ENCODE peak calls at places on chromosomes 6 and 20, in six cellular contexts. F, W, R, T, J and A are unnamed samples.
A peak's percentile ranks its signal among the peaks of the same experiment; 100 is the strongest.

GRCh38 chr20:8860011-8860495 is 208.8 kb upstream of the PLCB4 start:
- DNase-seq in F (no peak), J (no peak), T (no peak), R (no peak), W (no peak), A (no peak)

GRCh38 chr6:170033666-170034065 is 257.2 kb downstream of the DLL1 start:
- DNase-seq in J (no peak), T (no peak), F (no peak), W (no peak), R (no peak), A (no peak)

GRCh38 chr6:3383525-3383924 is 73.3 kb downstream of the SLC22A23 start:
- DNase-seq in J (peak; percentile 72), F (peak; percentile 75), W (no peak), T (peak; percentile 88), R (peak; percentile 57), A (no peak)

GRCh38 chr20:25077610-25078169 is 4.3 kb downstream of the VSX1 start:
- DNase-seq in T (peak; percentile 41), R (no peak), F (no peak), W (peak; percentile 47), J (no peak), A (no peak)

GRCh38 chr6:43917878-43918382 is 147.9 kb downstream of the VEGFA start:
- DNase-seq in F (no peak), W (no peak), J (peak; percentile 34), R (no peak), T (no peak), A (no peak)

GRCh38 chr6:10613077-10613476 is 81.3 kb downstream of the C6orf52 start:
- DNase-seq in T (peak; percentile 78), F (no peak), J (no peak), W (no peak), R (no peak), A (no peak)

GRCh38 chr20:21512634-21513180 is 1.2 kb downstream of the NKX2-2 start:
- DNase-seq in F (no peak), J (no peak), T (no peak), W (no peak), R (no peak), A (no peak)

GRCh38 chr6:168060521-168060931 is 18.5 kb downstream of the FRMD1 start:
- DNase-seq in T (peak; percentile 64), W (no peak), J (peak; percentile 71), R (no peak), F (no peak), A (peak; percentile 13)

GRCh38 chr6:43774776-43775583 is 5.0 kb downstream of the VEGFA start:
- DNase-seq in F (no peak), W (peak; percentile 85), R (no peak), J (peak; percentile 89), T (peak; percentile 62), A (no peak)

GRCh38 chr20:35562541-35563110 is 20.7 kb downstream of the ERGIC3 start:
- DNase-seq in J (no peak), R (no peak), F (no peak), T (no peak), W (no peak), A (no peak)

GRCh38 chr6:17032595-17033591 is 69.0 kb upstream of the STMND1 start:
- DNase-seq in R (no peak), F (no peak), W (no peak), J (no peak), T (no peak), A (no peak)

GRCh38 chr6:41271901-41272395 is 14.5 kb downstream of the TREM1 start:
- DNase-seq in F (no peak), R (no peak), J (no peak), T (no peak), W (peak; percentile 40), A (no peak)

GRCh38 chr6:22036267-22036666 is 260.6 kb downstream of the PRL start:
- DNase-seq in F (peak; percentile 64), J (no peak), R (peak; percentile 74), W (peak; percentile 58), T (peak; percentile 49), A (peak; percentile 9)

GRCh38 chr6:25489399-25489798 is 162.6 kb upstream of the SCGN start:
- DNase-seq in W (no peak), T (no peak), J (no peak), R (no peak), F (no peak), A (no peak)

GRCh38 chr6:14000901-14001300 is 76.1 kb downstream of the RNF182 start:
- DNase-seq in W (no peak), F (no peak), J (no peak), R (no peak), T (no peak), A (no peak)

GRCh38 chr6:30752164-30752927 is 8.0 kb upstream of the IER3 start:
- DNase-seq in F (no peak), T (no peak), J (no peak), R (peak; percentile 99), W (no peak), A (no peak)

GRCh38 chr20:3612795-3613560 is 50.2 kb downstream of the GFRA4 start:
- DNase-seq in J (no peak), F (no peak), R (no peak), T (no peak), W (no peak), A (no peak)

GRCh38 chr6:22399693-22400092 is 102.9 kb upstream of the PRL start:
- DNase-seq in T (no peak), R (no peak), W (no peak), F (no peak), J (no peak), A (no peak)

GRCh38 chr20:62799873-62800272 is 3.6 kb downstream of the MRGBP start:
- DNase-seq in R (no peak), F (no peak), T (no peak), W (no peak), J (no peak), A (no peak)

GRCh38 chr6:56852611-56853010 is 102.3 kb upstream of the BEND6 start:
- DNase-seq in F (no peak), T (no peak), R (no peak), W (no peak), J (no peak), A (no peak)

GRCh38 chr20:16397053-16397452 is 176.2 kb downstream of the KIF16B start:
- DNase-seq in F (no peak), W (no peak), R (no peak), J (no peak), T (no peak), A (no peak)

GRCh38 chr6:9126845-9127560 is 691.7 kb upstream of the SLC35B3 start:
- DNase-seq in W (no peak), R (peak; percentile 36), J (no peak), T (no peak), F (no peak), A (no peak)

GRCh38 chr6:30544666-30545272 is 11.5 kb downstream of the GNL1 start:
- DNase-seq in J (peak; percentile 59), T (peak; percentile 55), R (peak; percentile 36), W (no peak), F (no peak), A (no peak)

GRCh38 chr6:155483858-155484257 is 28.2 kb upstream of the NOX3 start:
- DNase-seq in T (peak; percentile 31), F (no peak), J (no peak), W (no peak), R (no peak), A (no peak)

GRCh38 chr6:2412731-2413130 is 167.3 kb upstream of the GMDS start:
- DNase-seq in J (no peak), T (no peak), F (no peak), R (no peak), W (no peak), A (no peak)

GRCh38 chr6:24430086-24430485 is 27.4 kb downstream of the MRS2 start:
- DNase-seq in J (no peak), T (no peak), R (no peak), F (no peak), W (no peak), A (no peak)

GRCh38 chr6:24431045-24431451 is 28.3 kb downstream of the MRS2 start:
- DNase-seq in F (no peak), W (no peak), T (peak; percentile 65), R (peak; percentile 38), J (peak; percentile 67), A (peak; percentile 11)

GRCh38 chr6:24428615-24429014 is 25.9 kb downstream of the MRS2 start:
- DNase-seq in T (no peak), J (no peak), R (no peak), W (no peak), F (no peak), A (no peak)

GRCh38 chr6:24436979-24437378 is 34.2 kb downstream of the MRS2 start:
- DNase-seq in T (no peak), W (no peak), J (no peak), F (no peak), R (no peak), A (no peak)

GRCh38 chr6:24432611-24433010 is 29.9 kb downstream of the MRS2 start:
- DNase-seq in J (no peak), F (no peak), T (no peak), R (no peak), W (no peak), A (no peak)
- H3K4me1 ChIP-seq in J (no peaks in the 10 kb centered on the region), F (no peaks in the 10 kb centered on the region), T (no peaks in the 10 kb centered on the region), R (no peaks in the 10 kb centered on the region), W (no peaks in the 10 kb centered on the region), A (peaks cover 2% of the 10 kb centered on the region)

GRCh38 chr20:57440678-57441509 is 49.7 kb downstream of the RBM38 start:
- DNase-seq in F (no peak), W (no peak), T (no peak), J (no peak), R (no peak), A (no peak)
- TF ChIP-seq ZNF274 in F (no peak), W (no peak), T (no peak), J (no peak), R (no peak), A (no peak)

GRCh38 chr20:59030911-59031310 is 1.2 kb downstream of the ATP5F1E start:
- DNase-seq in W (no peak), J (no peak), R (no peak), T (no peak), F (no peak), A (no peak)

GRCh38 chr20:59033093-59033492 is 958 bp upstream of the ATP5F1E start:
- DNase-seq in F (no peak), T (no peak), J (no peak), R (no peak), W (no peak), A (no peak)

GRCh38 chr20:59032713-59033059 is 551 bp upstream of the ATP5F1E start:
- DNase-seq in W (no peak), F (no peak), R (peak; percentile 21), T (peak; percentile 54), J (no peak), A (no peak)

GRCh38 chr20:59031326-59032022 is 661 bp downstream of the ATP5F1E start:
- DNase-seq in J (no peak), R (no peak), F (no peak), T (peak; percentile 31), W (no peak), A (no peak)

GRCh38 chr20:59032023-59032712 is at the start of gene ATP5F1E:
- DNase-seq in T (peak; percentile 95), R (peak; percentile 72), W (peak; percentile 94), F (peak; percentile 75), J (peak; percentile 97), A (peak; percentile 90)
- H3K4me1 ChIP-seq in T (peaks cover 52% of the 10 kb centered on the region), R (peaks cover 10% of the 10 kb centered on the region), W (peaks cover 2% of the 10 kb centered on the region), F (no peaks in the 10 kb centered on the region), J (peaks cover 18% of the 10 kb centered on the region), A (no peaks in the 10 kb centered on the region)

DNA sequence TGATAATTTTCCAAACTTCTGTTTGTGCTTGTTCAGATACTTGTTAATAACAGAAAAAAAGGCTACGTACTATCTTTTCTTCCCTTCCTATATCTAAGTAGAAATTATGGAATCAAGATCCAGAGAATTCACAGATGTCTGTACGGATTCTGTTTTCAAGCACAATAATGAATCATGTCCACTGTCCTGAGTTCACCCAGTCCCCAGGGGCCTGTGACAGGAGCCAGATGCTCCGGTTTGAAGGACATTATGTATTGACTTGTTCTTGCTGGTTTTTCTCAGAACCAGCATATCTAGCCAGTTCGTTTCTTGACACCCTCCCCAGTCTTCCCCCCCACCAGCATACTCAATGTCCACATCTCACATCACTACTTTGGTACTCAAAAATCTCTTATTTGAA is 78.2 kb downstream of the NCOA7 start:
- DNase-seq in J (no peak), T (no peak), W (no peak), F (no peak), R (no peak), A (no peak)
- TF ChIP-seq ZNF274 in J (no peak), T (no peak), W (no peak), F (no peak), R (no peak), A (no peak)